ENCODE peak calls at places on chromosomes 4 and X, in six cellular contexts. G, E, B, L, A and F are unnamed samples.

GRCh38 chr4:121072836-121073362 is 564 bp upstream of the NDNF start:
- DNase-seq in G (no peak), L (no peak), B (no peak), A (no peak), E (no peak), F (peak)

GRCh38 chr4:25884040-25884788 is 21.4 kb upstream of the SEL1L3 start:
- DNase-seq in B (no peak), A (no peak), L (no peak), E (peak), G (peak), F (no peak)

GRCh38 chr4:45647823-45648222 is 476.0 kb downstream of the GABRG1 start:
- DNase-seq in L (no peak), A (no peak), G (no peak), B (no peak), E (no peak), F (peak)

GRCh38 chrX:64097891-64098290 is 107.6 kb downstream of the AMER1 start:
- DNase-seq in E (no peak), A (no peak), G (no peak), B (no peak), L (no peak), F (no peak)

GRCh38 chr4:7928711-7929505 is 10.8 kb downstream of the AFAP1 start:
- DNase-seq in L (no peak), A (no peak), G (no peak), E (peak), B (no peak), F (peak)

GRCh38 chrX:12021708-12022107 is 116.6 kb upstream of the FRMPD4 start:
- DNase-seq in G (no peak), E (no peak), L (no peak), A (no peak), B (no peak), F (no peak)

GRCh38 chrX:148024425-148025148 is 43.5 kb downstream of the FMR1NB start:
- DNase-seq in B (peak), G (no peak), E (no peak), L (no peak), A (peak), F (no peak)

GRCh38 chr4:20178902-20179576 is 72.7 kb upstream of the SLIT2 start:
- DNase-seq in G (no peak), E (no peak), A (no peak), B (no peak), L (no peak), F (no peak)

GRCh38 chr4:18931643-18932373 is 910.3 kb upstream of the LCORL start:
- DNase-seq in E (no peak), G (no peak), L (no peak), A (no peak), B (no peak), F (no peak)

GRCh38 chr4:85452073-85452764 is 22.7 kb upstream of the ARHGAP24 start:
- DNase-seq in G (no peak), A (no peak), L (no peak), B (no peak), E (no peak), F (no peak)

GRCh38 chr4:86452323-86452995 is 92.6 kb upstream of the MAPK10 start:
- DNase-seq in B (no peak), E (no peak), L (no peak), G (no peak), A (no peak), F (no peak)

GRCh38 chr4:83651846-83652245 is 115.9 kb downstream of the GPAT3 start:
- DNase-seq in E (peak), A (no peak), G (no peak), B (no peak), L (no peak), F (no peak)

GRCh38 chr4:138114434-138114833 is 127.7 kb downstream of the SLC7A11 start:
- DNase-seq in G (no peak), B (peak), L (no peak), A (no peak), E (no peak), F (peak)

GRCh38 chr4:95729596-95729995 is 110.3 kb upstream of the PDHA2 start:
- DNase-seq in G (no peak), A (no peak), B (no peak), L (no peak), E (no peak), F (peak)

GRCh38 chr4:117134386-117134785 is 49.0 kb upstream of the TRAM1L1 start:
- DNase-seq in L (no peak), E (peak), B (no peak), A (peak), G (peak), F (peak)

GRCh38 chrX:123217077-123217476 is 33.0 kb downstream of the GRIA3 start:
- DNase-seq in A (no peak), E (peak), L (no peak), G (peak), B (no peak), F (no peak)

GRCh38 chr4:105895324-105895608 is at the start of gene NPNT:
- DNase-seq in A (no peak), L (no peak), G (no peak), B (peak), E (no peak), F (peak)

GRCh38 chr4:139786494-139787354 is 121.1 kb downstream of the MGST2 start:
- DNase-seq in G (no peak), E (peak), B (no peak), L (no peak), A (no peak), F (peak)